ENCODE peak calls at places on chromosomes 2 and 18, in nine cellular contexts. R, A, N, X, I, Z, K, U and Y are unnamed samples. For H3K4me1 and H3K9me3, the result is how much of the 10 kb centered on the place peaks cover.

GRCh38 chr2:160463245-160463644 is 30.4 kb downstream of the RBMS1 start:
- DNase-seq in R (no peak), A (no peak), N (no peak), X (no peak), I (no peak), Z (no peak), K (no peak), U (no peak), Y (no peak)

GRCh38 chr2:150832686-150833085 is 345.2 kb upstream of the RND3 start:
- DNase-seq in R (no peak), A (no peak), N (no peak), X (no peak), I (no peak), Z (no peak), K (no peak), U (no peak), Y (no peak)

GRCh38 chr18:24018299-24018910 is 3.9 kb downstream of the TTC39C start:
- DNase-seq in R (no peak), A (no peak), N (no peak), X (no peak), I (no peak), Z (no peak), K (no peak), U (no peak), Y (no peak)

GRCh38 chr18:7872569-7872968 is 305.5 kb downstream of the PTPRM start:
- DNase-seq in R (peak), A (no peak), N (no peak), X (peak), I (no peak), Z (peak), K (no peak), U (no peak), Y (no peak)

GRCh38 chr18:59547691-59548182 is 149.5 kb downstream of the CCBE1 start:
- DNase-seq in R (no peak), A (no peak), N (no peak), X (no peak), I (no peak), Z (no peak), K (no peak), U (peak), Y (no peak)

GRCh38 chr18:79856119-79857080 is 58.7 kb downstream of the KCNG2 start:
- DNase-seq in R (peak), A (no peak), N (no peak), X (no peak), I (no peak), Z (no peak), K (peak), U (peak), Y (peak)

GRCh38 chr2:9002313-9002636 is 1.2 kb downstream of the MBOAT2 start:
- DNase-seq in R (peak), A (no peak), N (no peak), X (no peak), I (no peak), Z (no peak), K (no peak), U (no peak), Y (no peak)

GRCh38 chr2:241308267-241308666 is 7.2 kb downstream of the HDLBP start:
- DNase-seq in R (no peak), A (no peak), N (no peak), X (no peak), I (no peak), Z (no peak), K (no peak), U (no peak), Y (no peak)

GRCh38 chr2:128786296-128786695 is 467.6 kb upstream of the HS6ST1 start:
- DNase-seq in R (no peak), A (no peak), N (no peak), X (no peak), I (no peak), Z (no peak), K (no peak), U (peak), Y (no peak)

GRCh38 chr2:20050104-20050711 is 1.2 kb downstream of the LAPTM4A start:
- DNase-seq in R (peak), A (no peak), N (peak), X (no peak), I (peak), Z (peak), K (peak), U (no peak), Y (no peak)

GRCh38 chr2:122433123-122433754 is 677.8 kb downstream of the TSN start:
- DNase-seq in R (no peak), A (no peak), N (no peak), X (no peak), I (no peak), Z (no peak), K (no peak), U (no peak), Y (no peak)

GRCh38 chr2:23354554-23354953 is 30.4 kb upstream of the KLHL29 start:
- DNase-seq in R (no peak), A (no peak), N (no peak), X (no peak), I (no peak), Z (no peak), K (no peak), U (no peak), Y (no peak)

GRCh38 chr2:218387369-218388194 is 5.5 kb downstream of the SLC11A1 start:
- DNase-seq in R (peak), A (peak), N (peak), X (no peak), I (no peak), Z (peak), K (no peak), U (peak), Y (no peak)

GRCh38 chr2:40721595-40721994 is 269.7 kb upstream of the SLC8A1 start:
- DNase-seq in R (no peak), A (no peak), N (no peak), X (no peak), I (no peak), Z (no peak), K (no peak), U (no peak), Y (no peak)

GRCh38 chr2:216698895-216699294 is 3.5 kb upstream of the IGFBP5 start:
- DNase-seq in R (peak), A (no peak), N (peak), X (peak), I (no peak), Z (peak), K (peak), U (no peak), Y (peak)

GRCh38 chr18:25531207-25531606 is 179.2 kb upstream of the ZNF521 start:
- DNase-seq in R (no peak), A (no peak), N (no peak), X (no peak), I (no peak), Z (no peak), K (no peak), U (no peak), Y (no peak)

GRCh38 chr2:71455741-71456569 is 2.6 kb downstream of the DYSF start:
- DNase-seq in R (no peak), A (no peak), N (no peak), X (no peak), I (no peak), Z (peak), K (peak), U (peak), Y (no peak)
- H3K4me1 ChIP-seq in R (under half), A (under half), N (under half), X (under half), I (under half), Z (half or more), K (under half), U (under half), Y (under half)

GRCh38 chr2:239710953-239711861 is 310.4 kb upstream of the HDAC4 start:
- DNase-seq in R (no peak), A (no peak), N (no peak), X (no peak), I (no peak), Z (no peak), K (no peak), U (peak), Y (no peak)
- H3K9me3 ChIP-seq in R (under half), A (under half), N (under half), X (under half), I (under half), Z (under half), K (under half), U (under half), Y (under half)

GRCh38 chr2:62663920-62664319 is 41.6 kb upstream of the EHBP1 start:
- DNase-seq in R (peak), A (no peak), N (no peak), X (no peak), I (no peak), Z (no peak), K (no peak), U (no peak), Y (no peak)
- H3K4me1 ChIP-seq in R (under half), A (under half), N (under half), X (under half), I (under half), Z (under half), K (under half), U (under half), Y (under half)

GRCh38 chr2:63520793-63521192 is 67.5 kb downstream of the WDPCP start:
- DNase-seq in R (no peak), A (no peak), N (no peak), X (no peak), I (no peak), Z (no peak), K (no peak), U (no peak), Y (no peak)
- H3K9me3 ChIP-seq in R (under half), A (under half), N (under half), X (under half), I (under half), Z (under half), K (under half), U (under half), Y (under half)